ENCODE peak calls at places on chromosomes 6 and 20, in five cellular contexts. P is mammary epithelial cell, W is H54, N is HEK293T, S is mesothelial cell of epicardium. Y is an unnamed sample.
A peak's percentile ranks its signal among the peaks of the same experiment; 100 is the strongest.

GRCh38 chr6:118187568-118188164 is 280.6 kb downstream of the SLC35F1 start:
- DNase-seq in P (no peak), W (no peak), N (no peak), S (no peak), Y (no peak)

GRCh38 chr20:50189681-50190250 is 864 bp upstream of the CEBPB start:
- DNase-seq in P (no peak), W (no peak), N (no peak), S (no peak), Y (no peak)

GRCh38 chr6:111124406-111124805 is 37.1 kb downstream of the SLC16A10 start:
- DNase-seq in P (no peak), W (no peak), N (no peak), S (no peak), Y (no peak)

GRCh38 chr6:142051404-142051803 is 81.3 kb upstream of the GJE1 start:
- DNase-seq in P (no peak), W (no peak), N (no peak), S (no peak), Y (no peak)

GRCh38 chr6:17714879-17715860 is 8.4 kb upstream of the NUP153 start:
- DNase-seq in P (peak; percentile 82), W (no peak), N (peak; percentile 14), S (no peak), Y (no peak)

GRCh38 chr6:2738373-2738979 is 12.2 kb downstream of the MYLK4 start:
- DNase-seq in P (peak; percentile 37), W (peak; percentile 35), N (peak; percentile 65), S (no peak), Y (peak; percentile 43)

GRCh38 chr6:46648869-46649488 is 3.6 kb downstream of the CYP39A1 start:
- DNase-seq in P (peak; percentile 38), W (no peak), N (no peak), S (no peak), Y (no peak)

GRCh38 chr6:129440691-129441090 is 269.3 kb downstream of the ARHGAP18 start:
- DNase-seq in P (peak; percentile 19), W (no peak), N (peak; percentile 57), S (no peak), Y (no peak)

GRCh38 chr20:62183426-62184142 is 756 bp downstream of the MTG2 start:
- DNase-seq in P (no peak), W (no peak), N (no peak), S (no peak), Y (no peak)

GRCh38 chr6:137033828-137034227 is 10.9 kb downstream of the IL20RA start:
- DNase-seq in P (peak; percentile 83), W (no peak), N (no peak), S (no peak), Y (no peak)

GRCh38 chr6:48429021-48429420 is 318.0 kb upstream of the PTCHD4 start:
- DNase-seq in P (peak; percentile 9), W (no peak), N (no peak), S (no peak), Y (no peak)

GRCh38 chr6:128284128-128284527 is 236.3 kb downstream of the PTPRK start:
- DNase-seq in P (no peak), W (no peak), N (no peak), S (no peak), Y (no peak)

GRCh38 chr20:53917145-53918009 is 153.0 kb downstream of the BCAS1 start:
- DNase-seq in P (peak; percentile 65), W (no peak), N (no peak), S (no peak), Y (no peak)

GRCh38 chr6:105196076-105196475 is 16.3 kb upstream of the POPDC3 start:
- DNase-seq in P (peak; percentile 69), W (no peak), N (no peak), S (no peak), Y (no peak)

GRCh38 chr20:38863024-38863851 is 57.7 kb downstream of the PPP1R16B start:
- DNase-seq in P (no peak), W (no peak), N (no peak), S (no peak), Y (no peak)

GRCh38 chr20:59820204-59821041 is 113.0 kb downstream of the SYCP2 start:
- DNase-seq in P (peak; percentile 66), W (no peak), N (no peak), S (no peak), Y (no peak)

GRCh38 chr20:59708326-59708725 is 104.0 kb downstream of the PHACTR3 start:
- DNase-seq in P (no peak), W (no peak), N (no peak), S (no peak), Y (no peak)

GRCh38 chr20:914727-915498 is 1.2 kb downstream of the ANGPT4 start:
- DNase-seq in P (peak; percentile 42), W (no peak), N (no peak), S (no peak), Y (no peak)

GRCh38 chr20:14142171-14142570 is 146.9 kb downstream of the MACROD2 start:
- DNase-seq in P (peak; percentile 66), W (no peak), N (peak; percentile 70), S (peak; percentile 35), Y (peak; percentile 22)

Y was measured in Panc1.